ENCODE peak calls at places on chromosomes 12 and 14, in seven cellular contexts. One of them, this sample, is unnamed.

GRCh38 chr12:45268672-45269406 is 52.9 kb downstream of the ANO6 start:
- DNase-seq in cardiac fibroblast: peak; percentile 93
- DNase-seq in progenitor cell of endocrine pancreas: no peak
- DNase-seq in lower lobe of right lung: peak; percentile 68
- DNase-seq in RWPE1: peak; percentile 76
- DNase-seq in body of pancreas: peak; percentile 70
- DNase-seq in coronary artery: peak; percentile 86
- DNase-seq in this sample: peak; percentile 76

GRCh38 chr14:106665814-106666213 is 1139.4 kb downstream of the TMEM121 start:
- DNase-seq in progenitor cell of endocrine pancreas: no peak
- DNase-seq in body of pancreas: no peak
- DNase-seq in lower lobe of right lung: no peak
- DNase-seq in cardiac fibroblast: no peak
- DNase-seq in coronary artery: no peak
- DNase-seq in RWPE1: no peak
- DNase-seq in this sample: no peak

GRCh38 chr12:124273630-124274029 is 21.3 kb upstream of the RFLNA start:
- DNase-seq in cardiac fibroblast: peak; percentile 68
- DNase-seq in body of pancreas: no peak
- DNase-seq in RWPE1: peak; percentile 50
- DNase-seq in progenitor cell of endocrine pancreas: no peak
- DNase-seq in coronary artery: no peak
- DNase-seq in lower lobe of right lung: no peak
- DNase-seq in this sample: peak; percentile 34

GRCh38 chr12:3458041-3458440 is 33.0 kb upstream of the PRMT8 start:
- DNase-seq in body of pancreas: no peak
- DNase-seq in cardiac fibroblast: no peak
- DNase-seq in coronary artery: no peak
- DNase-seq in progenitor cell of endocrine pancreas: no peak
- DNase-seq in lower lobe of right lung: no peak
- DNase-seq in RWPE1: peak; percentile 81
- DNase-seq in this sample: peak; percentile 24

GRCh38 chr14:50762001-50762930 is 68.7 kb downstream of the NIN start:
- DNase-seq in RWPE1: no peak
- DNase-seq in progenitor cell of endocrine pancreas: no peak
- DNase-seq in coronary artery: no peak
- DNase-seq in body of pancreas: no peak
- DNase-seq in cardiac fibroblast: peak; percentile 85
- DNase-seq in lower lobe of right lung: no peak
- DNase-seq in this sample: no peak

GRCh38 chr14:24171422-24172260 is at the start of gene REC8:
- DNase-seq in cardiac fibroblast: no peak
- DNase-seq in coronary artery: peak; percentile 78
- DNase-seq in body of pancreas: peak; percentile 44
- DNase-seq in lower lobe of right lung: peak; percentile 87
- DNase-seq in progenitor cell of endocrine pancreas: peak; percentile 96
- DNase-seq in RWPE1: no peak
- DNase-seq in this sample: no peak

GRCh38 chr14:30894923-30895515 is 20.7 kb downstream of the COCH start:
- DNase-seq in cardiac fibroblast: no peak
- DNase-seq in RWPE1: no peak
- DNase-seq in coronary artery: no peak
- DNase-seq in progenitor cell of endocrine pancreas: no peak
- DNase-seq in body of pancreas: no peak
- DNase-seq in lower lobe of right lung: no peak
- DNase-seq in this sample: no peak

GRCh38 chr12:26523708-26524150 is 309.3 kb downstream of the ITPR2 start:
- DNase-seq in progenitor cell of endocrine pancreas: no peak
- DNase-seq in body of pancreas: peak; percentile 96
- DNase-seq in coronary artery: peak; percentile 91
- DNase-seq in RWPE1: peak; percentile 44
- DNase-seq in cardiac fibroblast: peak; percentile 96
- DNase-seq in lower lobe of right lung: peak; percentile 91
- DNase-seq in this sample: peak; percentile 65

GRCh38 chr14:55440385-55440784 is at the start of gene TBPL2:
- DNase-seq in lower lobe of right lung: no peak
- DNase-seq in RWPE1: no peak
- DNase-seq in body of pancreas: no peak
- DNase-seq in progenitor cell of endocrine pancreas: no peak
- DNase-seq in cardiac fibroblast: no peak
- DNase-seq in coronary artery: no peak
- DNase-seq in this sample: no peak

GRCh38 chr12:52826611-52827498 is 7.3 kb downstream of the KRT79 start:
- DNase-seq in coronary artery: no peak
- DNase-seq in RWPE1: no peak
- DNase-seq in body of pancreas: no peak
- DNase-seq in progenitor cell of endocrine pancreas: no peak
- DNase-seq in lower lobe of right lung: no peak
- DNase-seq in cardiac fibroblast: no peak
- DNase-seq in this sample: no peak

GRCh38 chr12:131729254-131729955 is 18.5 kb downstream of the SFSWAP start:
- DNase-seq in body of pancreas: no peak
- DNase-seq in progenitor cell of endocrine pancreas: no peak
- DNase-seq in cardiac fibroblast: no peak
- DNase-seq in coronary artery: no peak
- DNase-seq in lower lobe of right lung: no peak
- DNase-seq in RWPE1: no peak
- DNase-seq in this sample: no peak
- TF ChIP-seq CTCF in body of pancreas: no peak
- TF ChIP-seq CTCF in progenitor cell of endocrine pancreas: no peak
- TF ChIP-seq CTCF in cardiac fibroblast: no peak
- TF ChIP-seq CTCF in coronary artery: no peak
- TF ChIP-seq CTCF in lower lobe of right lung: no peak
- TF ChIP-seq CTCF in RWPE1: no peak
- TF ChIP-seq CTCF in this sample: no peak

GRCh38 chr14:88866305-88866704 is 41.9 kb downstream of the TTC8 start:
- DNase-seq in progenitor cell of endocrine pancreas: no peak
- DNase-seq in body of pancreas: no peak
- DNase-seq in cardiac fibroblast: peak; percentile 7
- DNase-seq in coronary artery: no peak
- DNase-seq in lower lobe of right lung: no peak
- DNase-seq in RWPE1: no peak
- DNase-seq in this sample: no peak

GRCh38 chr14:88870777-88871176 is 46.3 kb downstream of the TTC8 start:
- DNase-seq in body of pancreas: no peak
- DNase-seq in lower lobe of right lung: no peak
- DNase-seq in cardiac fibroblast: no peak
- DNase-seq in RWPE1: no peak
- DNase-seq in progenitor cell of endocrine pancreas: no peak
- DNase-seq in coronary artery: no peak
- DNase-seq in this sample: no peak

GRCh38 chr14:88872976-88873375 is 48.5 kb downstream of the TTC8 start:
- DNase-seq in progenitor cell of endocrine pancreas: no peak
- DNase-seq in cardiac fibroblast: no peak
- DNase-seq in lower lobe of right lung: no peak
- DNase-seq in RWPE1: no peak
- DNase-seq in coronary artery: no peak
- DNase-seq in body of pancreas: no peak
- DNase-seq in this sample: no peak

GRCh38 chr14:88871429-88871828 is 47.0 kb downstream of the TTC8 start:
- DNase-seq in lower lobe of right lung: no peak
- DNase-seq in body of pancreas: no peak
- DNase-seq in coronary artery: no peak
- DNase-seq in progenitor cell of endocrine pancreas: no peak
- DNase-seq in RWPE1: no peak
- DNase-seq in cardiac fibroblast: no peak
- DNase-seq in this sample: no peak

GRCh38 chr14:88868558-88869159 is 44.2 kb downstream of the TTC8 start:
- DNase-seq in body of pancreas: no peak
- DNase-seq in lower lobe of right lung: no peak
- DNase-seq in cardiac fibroblast: peak; percentile 42
- DNase-seq in coronary artery: no peak
- DNase-seq in RWPE1: peak; percentile 30
- DNase-seq in progenitor cell of endocrine pancreas: no peak
- DNase-seq in this sample: no peak
- TF ChIP-seq CTCF in body of pancreas: peak; percentile 12
- TF ChIP-seq CTCF in lower lobe of right lung: peak; percentile 22
- TF ChIP-seq CTCF in cardiac fibroblast: peak; percentile 21
- TF ChIP-seq CTCF in coronary artery: peak; percentile 24
- TF ChIP-seq CTCF in RWPE1: peak; percentile 63
- TF ChIP-seq CTCF in progenitor cell of endocrine pancreas: peak; percentile 50
- TF ChIP-seq CTCF in this sample: no peak

DNA sequence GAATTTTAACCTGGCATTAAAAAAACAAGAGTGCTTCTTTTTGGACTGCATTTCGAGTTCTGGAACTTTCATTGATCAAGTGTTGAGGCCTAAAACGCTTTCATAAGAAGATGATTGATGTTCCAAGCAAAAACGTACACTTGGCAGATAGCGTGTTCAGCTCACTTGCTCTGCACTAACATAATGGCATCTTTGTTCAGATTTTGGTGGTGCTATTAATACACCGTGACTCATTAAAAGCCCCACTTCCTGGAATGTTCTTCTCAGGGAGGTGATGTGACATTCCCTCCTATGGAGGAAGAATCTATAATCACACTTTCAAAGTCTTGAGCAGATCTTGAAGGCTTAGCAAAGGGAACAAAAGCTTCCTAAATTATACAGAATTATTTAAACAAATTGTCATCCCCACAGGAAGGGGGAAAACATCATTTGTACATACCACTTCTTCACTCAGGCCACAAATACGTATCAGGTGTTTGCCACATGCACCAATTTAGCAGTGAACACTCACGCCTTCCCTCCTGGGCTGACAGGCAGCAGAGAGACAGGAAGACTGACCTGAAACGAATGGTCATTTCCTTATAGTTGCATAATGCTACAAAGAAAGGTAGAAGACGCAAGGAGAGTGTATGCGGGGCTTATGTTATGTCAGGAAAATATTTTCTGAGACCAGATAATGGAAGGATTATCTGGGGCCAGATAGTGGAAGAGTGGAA is 15.4 kb downstream of the HSP90AA1 start:
- DNase-seq in body of pancreas: no peak
- DNase-seq in coronary artery: no peak
- DNase-seq in cardiac fibroblast: peak; percentile 59
- DNase-seq in lower lobe of right lung: no peak
- DNase-seq in RWPE1: no peak
- DNase-seq in progenitor cell of endocrine pancreas: no peak
- DNase-seq in this sample: peak; percentile 67
- TF ChIP-seq CTCF in body of pancreas: no peak
- TF ChIP-seq CTCF in coronary artery: no peak
- TF ChIP-seq CTCF in cardiac fibroblast: no peak
- TF ChIP-seq CTCF in lower lobe of right lung: no peak
- TF ChIP-seq CTCF in RWPE1: no peak
- TF ChIP-seq CTCF in progenitor cell of endocrine pancreas: no peak
- TF ChIP-seq CTCF in this sample: no peak

GRCh38 chr12:6689000-6689882 is at the start of gene ZNF384:
- DNase-seq in body of pancreas: peak; percentile 97
- DNase-seq in progenitor cell of endocrine pancreas: peak; percentile 95
- DNase-seq in RWPE1: peak; percentile 95
- DNase-seq in coronary artery: peak; percentile 99
- DNase-seq in cardiac fibroblast: peak; percentile 99
- DNase-seq in lower lobe of right lung: peak; percentile 97
- DNase-seq in this sample: peak; percentile 93
- TF ChIP-seq CTCF in body of pancreas: no peak
- TF ChIP-seq CTCF in progenitor cell of endocrine pancreas: peak; percentile 34
- TF ChIP-seq CTCF in RWPE1: no peak
- TF ChIP-seq CTCF in coronary artery: peak; percentile 21
- TF ChIP-seq CTCF in cardiac fibroblast: peak; percentile 1
- TF ChIP-seq CTCF in lower lobe of right lung: no peak
- TF ChIP-seq CTCF in this sample: no peak

GRCh38 chr14:88452231-88452630 is 66.8 kb downstream of the SPATA7 start:
- DNase-seq in progenitor cell of endocrine pancreas: no peak
- DNase-seq in cardiac fibroblast: no peak
- DNase-seq in RWPE1: no peak
- DNase-seq in body of pancreas: no peak
- DNase-seq in coronary artery: no peak
- DNase-seq in lower lobe of right lung: no peak
- DNase-seq in this sample: no peak
- TF ChIP-seq CTCF in progenitor cell of endocrine pancreas: no peak
- TF ChIP-seq CTCF in cardiac fibroblast: no peak
- TF ChIP-seq CTCF in RWPE1: no peak
- TF ChIP-seq CTCF in body of pancreas: no peak
- TF ChIP-seq CTCF in coronary artery: no peak
- TF ChIP-seq CTCF in lower lobe of right lung: no peak
- TF ChIP-seq CTCF in this sample: no peak

GRCh38 chr14:65019944-65020566 is 33.4 kb downstream of the FNTB start:
- DNase-seq in body of pancreas: peak; percentile 34
- DNase-seq in lower lobe of right lung: no peak
- DNase-seq in progenitor cell of endocrine pancreas: peak; percentile 16
- DNase-seq in coronary artery: no peak
- DNase-seq in RWPE1: peak; percentile 42
- DNase-seq in cardiac fibroblast: peak; percentile 88
- DNase-seq in this sample: peak; percentile 50
- TF ChIP-seq CTCF in body of pancreas: peak; percentile 61
- TF ChIP-seq CTCF in lower lobe of right lung: peak; percentile 69
- TF ChIP-seq CTCF in progenitor cell of endocrine pancreas: peak; percentile 79
- TF ChIP-seq CTCF in coronary artery: peak; percentile 40
- TF ChIP-seq CTCF in RWPE1: peak; percentile 56
- TF ChIP-seq CTCF in cardiac fibroblast: peak; percentile 77
- TF ChIP-seq CTCF in this sample: peak; percentile 28

DNA sequence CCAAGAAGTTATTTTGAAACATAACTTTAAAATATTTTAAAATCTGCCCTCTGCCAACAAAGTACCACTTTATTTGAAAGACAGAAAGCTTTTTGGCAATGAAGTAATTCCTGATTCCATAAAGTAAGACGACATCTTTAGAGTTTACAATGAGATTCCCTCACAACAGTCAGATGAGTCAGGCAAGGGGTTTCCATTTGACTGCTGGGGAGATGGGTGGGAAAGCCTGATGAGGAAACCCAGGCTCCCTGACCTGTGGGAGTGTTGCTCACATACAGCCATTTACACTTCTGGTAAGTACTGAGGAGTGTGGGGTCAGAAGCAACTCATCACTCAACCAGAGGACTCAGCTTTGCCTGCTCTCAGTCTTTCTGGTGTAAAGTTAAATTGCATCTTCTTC is 10.2 kb downstream of the KITLG start:
- DNase-seq in progenitor cell of endocrine pancreas: no peak
- DNase-seq in lower lobe of right lung: no peak
- DNase-seq in body of pancreas: no peak
- DNase-seq in coronary artery: no peak
- DNase-seq in cardiac fibroblast: peak; percentile 69
- DNase-seq in RWPE1: no peak
- DNase-seq in this sample: no peak
- TF ChIP-seq CTCF in progenitor cell of endocrine pancreas: no peak
- TF ChIP-seq CTCF in lower lobe of right lung: no peak
- TF ChIP-seq CTCF in body of pancreas: no peak
- TF ChIP-seq CTCF in coronary artery: no peak
- TF ChIP-seq CTCF in cardiac fibroblast: no peak
- TF ChIP-seq CTCF in RWPE1: no peak
- TF ChIP-seq CTCF in this sample: no peak

This sample was measured in Calu3.